ENCODE peak calls at places on chromosomes 3 and 15, in four cellular contexts. Q is upper lobe of left lung; F is stimulated activated naive CD4-positive, alpha-beta T cell treated with Interleukin-2 at 50 U/mL for 16 hours; Y is NCI-H1092 treated with DMSO at 0.1 percent for 48 hours. P is an unnamed sample.

GRCh38 chr3:68363801-68364200 is 568.5 kb downstream of the TAFA4 start:
- DNase-seq in Q (no peak), F (no peak), Y (no peak), P (no peak)

GRCh38 chr3:197407526-197407925 is 109.1 kb upstream of the DLG1 start:
- DNase-seq in Q (no peak), F (no peak), Y (no peak), P (no peak)

GRCh38 chr15:40511472-40512133 is 40.8 kb downstream of the CHST14 start:
- DNase-seq in Q (peak), F (peak), Y (peak), P (peak)

GRCh38 chr3:16069149-16069922 is 105.1 kb upstream of the GALNT15 start:
- DNase-seq in Q (no peak), F (no peak), Y (no peak), P (peak)

GRCh38 chr3:119829431-119829830 is 47.5 kb downstream of the NR1I2 start:
- DNase-seq in Q (no peak), F (no peak), Y (no peak), P (no peak)

GRCh38 chr3:123739754-123740153 is 144.4 kb downstream of the MYLK start:
- DNase-seq in Q (no peak), F (no peak), Y (no peak), P (no peak)

GRCh38 chr3:55615694-55616310 is 128.7 kb upstream of the WNT5A start:
- DNase-seq in Q (no peak), F (no peak), Y (no peak), P (no peak)

GRCh38 chr3:115709135-115709534 is 85.8 kb downstream of the GAP43 start:
- DNase-seq in Q (no peak), F (no peak), Y (peak), P (no peak)

GRCh38 chr3:184335661-184336483 is 1.5 kb upstream of the FAM131A start:
- DNase-seq in Q (peak), F (peak), Y (peak), P (peak)

GRCh38 chr3:152071924-152072323 is 196.8 kb upstream of the MBNL1 start:
- DNase-seq in Q (no peak), F (no peak), Y (peak), P (no peak)

GRCh38 chr15:66896611-66897010 is 168.8 kb upstream of the SMAD3 start:
- DNase-seq in Q (no peak), F (no peak), Y (no peak), P (no peak)

GRCh38 chr3:18264331-18264730 is 160.8 kb downstream of the SATB1 start:
- DNase-seq in Q (no peak), F (no peak), Y (no peak), P (no peak)

GRCh38 chr3:112074616-112075497 is 11.3 kb upstream of the C3orf52 start:
- DNase-seq in Q (peak), F (peak), Y (no peak), P (peak)

GRCh38 chr15:59532770-59533379 is 78.7 kb upstream of the GCNT3 start:
- DNase-seq in Q (no peak), F (no peak), Y (peak), P (peak)

GRCh38 chr3:139774570-139775302 is 97.0 kb upstream of the NMNAT3 start:
- DNase-seq in Q (no peak), F (no peak), Y (no peak), P (no peak)

GRCh38 chr15:80852676-80853075 is 73.5 kb downstream of the CEMIP start:
- DNase-seq in Q (no peak), F (no peak), Y (no peak), P (no peak)

GRCh38 chr3:124115279-124115678 is 123.4 kb upstream of the ROPN1 start:
- DNase-seq in Q (no peak), F (no peak), Y (no peak), P (no peak)

GRCh38 chr3:55006277-55006676 is 78.4 kb upstream of the LRTM1 start:
- DNase-seq in Q (no peak), F (no peak), Y (no peak), P (no peak)

GRCh38 chr3:187403768-187404270 is 35.6 kb downstream of the RTP4 start:
- DNase-seq in Q (no peak), F (no peak), Y (no peak), P (no peak)

GRCh38 chr3:31247063-31247447 is 285.7 kb upstream of the STT3B start:
- DNase-seq in Q (no peak), F (no peak), Y (no peak), P (no peak)

GRCh38 chr15:66993874-66994696 is 71.3 kb upstream of the SMAD3 start:
- DNase-seq in Q (no peak), F (no peak), Y (no peak), P (no peak)

GRCh38 chr15:50906954-50907865 is 1.3 kb upstream of the AP4E1 start:
- DNase-seq in Q (no peak), F (peak), Y (no peak), P (peak)

GRCh38 chr3:149367021-149367840 is 10.2 kb downstream of the TM4SF1 start:
- DNase-seq in Q (no peak), F (no peak), Y (no peak), P (no peak)

GRCh38 chr3:25033407-25034029 is 394.5 kb upstream of the RARB start:
- DNase-seq in Q (no peak), F (no peak), Y (no peak), P (peak)

GRCh38 chr3:171328419-171329082 is 131.7 kb downstream of the TNIK start:
- DNase-seq in Q (no peak), F (peak), Y (no peak), P (peak)

P was measured in Caco-2.